ENCODE peak calls at places on chromosome 20, in nine cellular contexts. One of them, this sample, is unnamed.

GRCh38 chr20:46188866-46189265 is 70.8 kb downstream of the CD40 start:
- DNase-seq in pancreas: no peak
- DNase-seq in GM23338: no peak
- DNase-seq in mucosa of descending colon: no peak
- DNase-seq in IMR-90: no peak
- DNase-seq in progenitor cell of endocrine pancreas: no peak
- DNase-seq in fibroblast of mammary gland: no peak
- DNase-seq in MM.1S: no peak
- DNase-seq in MCF 10A: no peak
- DNase-seq in this sample: no peak

GRCh38 chr20:6606651-6607050 is 160.8 kb upstream of the BMP2 start:
- DNase-seq in pancreas: no peak
- DNase-seq in GM23338: no peak
- DNase-seq in mucosa of descending colon: no peak
- DNase-seq in IMR-90: no peak
- DNase-seq in progenitor cell of endocrine pancreas: no peak
- DNase-seq in fibroblast of mammary gland: no peak
- DNase-seq in MM.1S: no peak
- DNase-seq in MCF 10A: no peak
- DNase-seq in this sample: no peak

GRCh38 chr20:59006864-59007757 is at the start of gene CTSZ:
- DNase-seq in pancreas: peak
- DNase-seq in GM23338: peak
- DNase-seq in mucosa of descending colon: peak
- DNase-seq in IMR-90: no peak
- DNase-seq in progenitor cell of endocrine pancreas: peak
- DNase-seq in fibroblast of mammary gland: peak
- DNase-seq in MM.1S: peak
- DNase-seq in MCF 10A: peak
- DNase-seq in this sample: peak

GRCh38 chr20:9532069-9532809 is 17.8 kb downstream of the LAMP5 start:
- DNase-seq in pancreas: no peak
- DNase-seq in GM23338: no peak
- DNase-seq in mucosa of descending colon: no peak
- DNase-seq in IMR-90: no peak
- DNase-seq in progenitor cell of endocrine pancreas: no peak
- DNase-seq in fibroblast of mammary gland: no peak
- DNase-seq in MM.1S: no peak
- DNase-seq in MCF 10A: no peak
- DNase-seq in this sample: no peak

GRCh38 chr20:24868396-24868927 is 80.6 kb upstream of the CST7 start:
- DNase-seq in pancreas: no peak
- DNase-seq in GM23338: no peak
- DNase-seq in mucosa of descending colon: no peak
- DNase-seq in IMR-90: no peak
- DNase-seq in progenitor cell of endocrine pancreas: no peak
- DNase-seq in fibroblast of mammary gland: no peak
- DNase-seq in MM.1S: no peak
- DNase-seq in MCF 10A: no peak
- DNase-seq in this sample: no peak

GRCh38 chr20:7113577-7114466 is 346.3 kb downstream of the BMP2 start:
- DNase-seq in pancreas: no peak
- DNase-seq in GM23338: peak
- DNase-seq in mucosa of descending colon: no peak
- DNase-seq in IMR-90: peak
- DNase-seq in progenitor cell of endocrine pancreas: no peak
- DNase-seq in fibroblast of mammary gland: peak
- DNase-seq in MM.1S: peak
- DNase-seq in MCF 10A: peak
- DNase-seq in this sample: peak

GRCh38 chr20:49169547-49169946 is 18.6 kb downstream of the STAU1 start:
- DNase-seq in pancreas: no peak
- DNase-seq in GM23338: no peak
- DNase-seq in mucosa of descending colon: no peak
- DNase-seq in IMR-90: no peak
- DNase-seq in progenitor cell of endocrine pancreas: no peak
- DNase-seq in fibroblast of mammary gland: no peak
- DNase-seq in MM.1S: no peak
- DNase-seq in MCF 10A: no peak
- DNase-seq in this sample: no peak

GRCh38 chr20:54165014-54165413 is 8.8 kb downstream of the CYP24A1 start:
- DNase-seq in pancreas: no peak
- DNase-seq in GM23338: no peak
- DNase-seq in mucosa of descending colon: no peak
- DNase-seq in IMR-90: no peak
- DNase-seq in progenitor cell of endocrine pancreas: no peak
- DNase-seq in fibroblast of mammary gland: no peak
- DNase-seq in MM.1S: no peak
- DNase-seq in MCF 10A: no peak
- DNase-seq in this sample: no peak

GRCh38 chr20:39602649-39603048 is 640.5 kb downstream of the DHX35 start:
- DNase-seq in pancreas: no peak
- DNase-seq in GM23338: peak
- DNase-seq in mucosa of descending colon: no peak
- DNase-seq in IMR-90: no peak
- DNase-seq in progenitor cell of endocrine pancreas: no peak
- DNase-seq in fibroblast of mammary gland: no peak
- DNase-seq in MM.1S: no peak
- DNase-seq in MCF 10A: no peak
- DNase-seq in this sample: no peak

GRCh38 chr20:39861381-39861780 is 827.7 kb downstream of the MAFB start:
- DNase-seq in pancreas: no peak
- DNase-seq in GM23338: no peak
- DNase-seq in mucosa of descending colon: no peak
- DNase-seq in IMR-90: no peak
- DNase-seq in progenitor cell of endocrine pancreas: no peak
- DNase-seq in fibroblast of mammary gland: peak
- DNase-seq in MM.1S: no peak
- DNase-seq in MCF 10A: peak
- DNase-seq in this sample: no peak

GRCh38 chr20:59623583-59623982 is 19.2 kb downstream of the PHACTR3 start:
- DNase-seq in pancreas: no peak
- DNase-seq in GM23338: no peak
- DNase-seq in mucosa of descending colon: no peak
- DNase-seq in IMR-90: no peak
- DNase-seq in progenitor cell of endocrine pancreas: no peak
- DNase-seq in fibroblast of mammary gland: no peak
- DNase-seq in MM.1S: no peak
- DNase-seq in MCF 10A: no peak
- DNase-seq in this sample: no peak

GRCh38 chr20:31698803-31699718 is 23.6 kb downstream of the BCL2L1 start:
- DNase-seq in pancreas: no peak
- DNase-seq in GM23338: no peak
- DNase-seq in mucosa of descending colon: no peak
- DNase-seq in IMR-90: peak
- DNase-seq in progenitor cell of endocrine pancreas: no peak
- DNase-seq in fibroblast of mammary gland: peak
- DNase-seq in MM.1S: peak
- DNase-seq in MCF 10A: peak
- DNase-seq in this sample: no peak

GRCh38 chr20:11810316-11811130 is 107.2 kb upstream of the BTBD3 start:
- DNase-seq in pancreas: no peak
- DNase-seq in GM23338: no peak
- DNase-seq in mucosa of descending colon: no peak
- DNase-seq in IMR-90: peak
- DNase-seq in progenitor cell of endocrine pancreas: no peak
- DNase-seq in fibroblast of mammary gland: peak
- DNase-seq in MM.1S: no peak
- DNase-seq in MCF 10A: no peak
- DNase-seq in this sample: no peak

GRCh38 chr20:48455606-48456360 is 372.0 kb downstream of the PREX1 start:
- DNase-seq in pancreas: no peak
- DNase-seq in GM23338: no peak
- DNase-seq in mucosa of descending colon: no peak
- DNase-seq in IMR-90: no peak
- DNase-seq in progenitor cell of endocrine pancreas: no peak
- DNase-seq in fibroblast of mammary gland: no peak
- DNase-seq in MM.1S: no peak
- DNase-seq in MCF 10A: peak
- DNase-seq in this sample: no peak

GRCh38 chr20:35303735-35304431 is 11.7 kb upstream of the FAM83C start:
- DNase-seq in pancreas: peak
- DNase-seq in GM23338: peak
- DNase-seq in mucosa of descending colon: peak
- DNase-seq in IMR-90: peak
- DNase-seq in progenitor cell of endocrine pancreas: peak
- DNase-seq in fibroblast of mammary gland: peak
- DNase-seq in MM.1S: peak
- DNase-seq in MCF 10A: peak
- DNase-seq in this sample: peak

GRCh38 chr20:58650181-58650775 is 805 bp upstream of the STX16 start:
- DNase-seq in pancreas: peak
- DNase-seq in GM23338: peak
- DNase-seq in mucosa of descending colon: peak
- DNase-seq in IMR-90: no peak
- DNase-seq in progenitor cell of endocrine pancreas: peak
- DNase-seq in fibroblast of mammary gland: no peak
- DNase-seq in MM.1S: no peak
- DNase-seq in MCF 10A: no peak
- DNase-seq in this sample: peak

GRCh38 chr20:49297605-49298530 is 20.0 kb upstream of the ZNFX1 start:
- DNase-seq in pancreas: no peak
- DNase-seq in GM23338: peak
- DNase-seq in mucosa of descending colon: no peak
- DNase-seq in IMR-90: no peak
- DNase-seq in progenitor cell of endocrine pancreas: no peak
- DNase-seq in fibroblast of mammary gland: no peak
- DNase-seq in MM.1S: no peak
- DNase-seq in MCF 10A: no peak
- DNase-seq in this sample: no peak

GRCh38 chr20:46930940-46931339 is 36.3 kb downstream of the EYA2 start:
- DNase-seq in pancreas: no peak
- DNase-seq in GM23338: no peak
- DNase-seq in mucosa of descending colon: no peak
- DNase-seq in IMR-90: no peak
- DNase-seq in progenitor cell of endocrine pancreas: no peak
- DNase-seq in fibroblast of mammary gland: no peak
- DNase-seq in MM.1S: no peak
- DNase-seq in MCF 10A: no peak
- DNase-seq in this sample: no peak

GRCh38 chr20:18853216-18853615 is 39.6 kb downstream of the SCP2D1 start:
- DNase-seq in pancreas: no peak
- DNase-seq in GM23338: no peak
- DNase-seq in mucosa of descending colon: no peak
- DNase-seq in IMR-90: no peak
- DNase-seq in progenitor cell of endocrine pancreas: no peak
- DNase-seq in fibroblast of mammary gland: no peak
- DNase-seq in MM.1S: no peak
- DNase-seq in MCF 10A: no peak
- DNase-seq in this sample: no peak
- TF ChIP-seq CTCF in pancreas: no peak
- TF ChIP-seq CTCF in GM23338: no peak
- TF ChIP-seq CTCF in mucosa of descending colon: no peak
- TF ChIP-seq CTCF in IMR-90: no peak
- TF ChIP-seq CTCF in progenitor cell of endocrine pancreas: no peak
- TF ChIP-seq CTCF in fibroblast of mammary gland: no peak
- TF ChIP-seq CTCF in MM.1S: no peak
- TF ChIP-seq CTCF in MCF 10A: no peak
- TF ChIP-seq CTCF in this sample: no peak

GRCh38 chr20:26295006-26295405 is 598.4 kb upstream of the ZNF337 start:
- DNase-seq in pancreas: no peak
- DNase-seq in GM23338: no peak
- DNase-seq in mucosa of descending colon: no peak
- DNase-seq in IMR-90: no peak
- DNase-seq in progenitor cell of endocrine pancreas: no peak
- DNase-seq in fibroblast of mammary gland: no peak
- DNase-seq in MM.1S: no peak
- DNase-seq in MCF 10A: no peak
- DNase-seq in this sample: no peak
- TF ChIP-seq CTCF in pancreas: no peak
- TF ChIP-seq CTCF in GM23338: no peak
- TF ChIP-seq CTCF in mucosa of descending colon: no peak
- TF ChIP-seq CTCF in IMR-90: no peak
- TF ChIP-seq CTCF in progenitor cell of endocrine pancreas: no peak
- TF ChIP-seq CTCF in fibroblast of mammary gland: no peak
- TF ChIP-seq CTCF in MM.1S: no peak
- TF ChIP-seq CTCF in MCF 10A: no peak
- TF ChIP-seq CTCF in this sample: no peak

GRCh38 chr20:51807864-51808263 is 5.5 kb upstream of the SALL4 start:
- DNase-seq in pancreas: no peak
- DNase-seq in GM23338: no peak
- DNase-seq in mucosa of descending colon: no peak
- DNase-seq in IMR-90: peak
- DNase-seq in progenitor cell of endocrine pancreas: no peak
- DNase-seq in fibroblast of mammary gland: no peak
- DNase-seq in MM.1S: no peak
- DNase-seq in MCF 10A: no peak
- DNase-seq in this sample: no peak

GRCh38 chr20:51811514-51811913 is 9.2 kb upstream of the SALL4 start:
- DNase-seq in pancreas: no peak
- DNase-seq in GM23338: no peak
- DNase-seq in mucosa of descending colon: no peak
- DNase-seq in IMR-90: no peak
- DNase-seq in progenitor cell of endocrine pancreas: no peak
- DNase-seq in fibroblast of mammary gland: no peak
- DNase-seq in MM.1S: no peak
- DNase-seq in MCF 10A: no peak
- DNase-seq in this sample: no peak

GRCh38 chr20:51812861-51813260 is 10.5 kb upstream of the SALL4 start:
- DNase-seq in pancreas: no peak
- DNase-seq in GM23338: no peak
- DNase-seq in mucosa of descending colon: no peak
- DNase-seq in IMR-90: no peak
- DNase-seq in progenitor cell of endocrine pancreas: no peak
- DNase-seq in fibroblast of mammary gland: no peak
- DNase-seq in MM.1S: no peak
- DNase-seq in MCF 10A: no peak
- DNase-seq in this sample: no peak

GRCh38 chr20:51811040-51811351 is 8.7 kb upstream of the SALL4 start:
- DNase-seq in pancreas: no peak
- DNase-seq in GM23338: no peak
- DNase-seq in mucosa of descending colon: no peak
- DNase-seq in IMR-90: peak
- DNase-seq in progenitor cell of endocrine pancreas: no peak
- DNase-seq in fibroblast of mammary gland: peak
- DNase-seq in MM.1S: no peak
- DNase-seq in MCF 10A: peak
- DNase-seq in this sample: no peak

GRCh38 chr20:51810155-51811039 is 8.1 kb upstream of the SALL4 start:
- DNase-seq in pancreas: no peak
- DNase-seq in GM23338: peak
- DNase-seq in mucosa of descending colon: no peak
- DNase-seq in IMR-90: no peak
- DNase-seq in progenitor cell of endocrine pancreas: no peak
- DNase-seq in fibroblast of mammary gland: no peak
- DNase-seq in MM.1S: no peak
- DNase-seq in MCF 10A: no peak
- DNase-seq in this sample: no peak
- TF ChIP-seq CTCF in pancreas: no peak
- TF ChIP-seq CTCF in GM23338: peak
- TF ChIP-seq CTCF in mucosa of descending colon: no peak
- TF ChIP-seq CTCF in IMR-90: no peak
- TF ChIP-seq CTCF in progenitor cell of endocrine pancreas: peak
- TF ChIP-seq CTCF in fibroblast of mammary gland: no peak
- TF ChIP-seq CTCF in MM.1S: no peak
- TF ChIP-seq CTCF in MCF 10A: no peak
- TF ChIP-seq CTCF in this sample: no peak

DNA sequence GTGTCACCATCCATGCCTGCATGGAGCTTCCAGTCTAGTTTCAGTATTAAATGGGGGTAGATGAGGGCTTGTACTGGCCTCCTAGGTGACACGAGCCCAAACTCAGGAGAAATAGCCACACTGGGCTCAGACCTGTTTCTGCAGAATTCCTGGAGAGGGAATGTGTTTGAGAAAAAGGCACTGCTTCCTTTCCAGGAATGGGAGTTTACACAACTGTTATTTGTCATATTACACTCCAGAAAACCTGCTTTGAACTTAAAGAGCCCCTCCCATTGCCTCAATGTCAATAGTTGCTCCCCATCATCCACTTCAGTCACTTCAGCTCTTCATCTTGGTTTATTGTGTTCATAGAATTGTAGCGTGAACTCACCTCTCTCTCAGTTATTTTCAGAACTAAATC is 151.5 kb downstream of the CFAP61 start:
- DNase-seq in pancreas: no peak
- DNase-seq in GM23338: no peak
- DNase-seq in mucosa of descending colon: no peak
- DNase-seq in IMR-90: no peak
- DNase-seq in progenitor cell of endocrine pancreas: no peak
- DNase-seq in fibroblast of mammary gland: no peak
- DNase-seq in MM.1S: no peak
- DNase-seq in MCF 10A: no peak
- DNase-seq in this sample: no peak
- TF ChIP-seq CTCF in pancreas: no peak
- TF ChIP-seq CTCF in GM23338: no peak
- TF ChIP-seq CTCF in mucosa of descending colon: no peak
- TF ChIP-seq CTCF in IMR-90: no peak
- TF ChIP-seq CTCF in progenitor cell of endocrine pancreas: no peak
- TF ChIP-seq CTCF in fibroblast of mammary gland: no peak
- TF ChIP-seq CTCF in MM.1S: no peak
- TF ChIP-seq CTCF in MCF 10A: no peak
- TF ChIP-seq CTCF in this sample: no peak

This sample was measured in right lobe of liver.